ENCODE peak calls at places on chromosomes 13 and 19, in six cellular contexts. P, F, Z, N, H and E are unnamed samples.

GRCh38 chr19:4376991-4377781 is 23.2 kb downstream of the SH3GL1 start:
- DNase-seq in P (no peak), F (no peak), Z (no peak), N (no peak), H (no peak), E (no peak)

GRCh38 chr19:50646074-50646807 is 3.0 kb upstream of the C19orf81 start:
- DNase-seq in P (peak), F (no peak), Z (no peak), N (no peak), H (no peak), E (no peak)

GRCh38 chr13:52701728-52702480 is 37.7 kb downstream of the CNMD start:
- DNase-seq in P (no peak), F (no peak), Z (no peak), N (no peak), H (no peak), E (no peak)

GRCh38 chr13:99383511-99383921 is 76.3 kb upstream of the GPR183 start:
- DNase-seq in P (no peak), F (no peak), Z (peak), N (no peak), H (no peak), E (peak)

GRCh38 chr13:97257800-97258799 is 36.0 kb downstream of the MBNL2 start:
- DNase-seq in P (peak), F (no peak), Z (peak), N (peak), H (peak), E (peak)

GRCh38 chr13:102799544-102800144 is 725 bp downstream of the BIVM start:
- DNase-seq in P (peak), F (no peak), Z (no peak), N (no peak), H (no peak), E (peak)

GRCh38 chr13:44854264-44855060 is 134.8 kb downstream of the NUFIP1 start:
- DNase-seq in P (no peak), F (no peak), Z (peak), N (peak), H (peak), E (no peak)

GRCh38 chr13:88472316-88472715 is 801.1 kb downstream of the SLITRK5 start:
- DNase-seq in P (no peak), F (no peak), Z (no peak), N (no peak), H (no peak), E (no peak)

GRCh38 chr19:4913996-4914735 is 4.9 kb downstream of the UHRF1 start:
- DNase-seq in P (no peak), F (no peak), Z (no peak), N (no peak), H (no peak), E (no peak)

GRCh38 chr13:111474136-111475002 is 153.9 kb downstream of the TEX29 start:
- DNase-seq in P (peak), F (peak), Z (peak), N (no peak), H (no peak), E (peak)

GRCh38 chr13:93698016-93698613 is 471.5 kb downstream of the GPC6 start:
- DNase-seq in P (no peak), F (no peak), Z (no peak), N (no peak), H (no peak), E (no peak)

GRCh38 chr19:53621885-53622710 is 9.7 kb upstream of the DPRX start:
- DNase-seq in P (no peak), F (no peak), Z (no peak), N (no peak), H (no peak), E (no peak)

GRCh38 chr19:3387645-3388589 is 21.5 kb downstream of the NFIC start:
- DNase-seq in P (no peak), F (no peak), Z (peak), N (peak), H (peak), E (peak)

DNA sequence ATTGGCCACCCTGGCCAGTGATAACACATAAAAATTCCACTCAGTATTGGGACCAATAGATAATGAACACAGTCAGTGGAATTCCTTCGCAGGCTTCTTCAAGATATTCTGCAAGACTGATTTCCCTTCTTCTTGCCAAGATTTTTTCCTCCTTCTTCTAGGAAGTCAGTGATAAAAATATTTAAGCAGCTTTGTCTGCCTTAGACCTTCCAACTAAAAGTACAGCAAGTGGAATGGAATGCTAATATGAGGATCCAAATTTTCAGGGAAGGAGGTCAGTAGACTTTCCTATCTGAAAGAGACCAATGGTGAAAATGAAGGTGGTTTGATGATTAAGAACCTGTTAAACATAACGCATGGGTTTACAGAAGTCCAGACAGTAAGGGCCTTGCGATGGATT is 9.6 kb downstream of the STARD13 start:
- DNase-seq in P (no peak), F (no peak), Z (no peak), N (no peak), H (no peak), E (no peak)
- H3K4me3 ChIP-seq in P (no peak), F (no peak), Z (no peak), N (no peak), H (no peak), E (no peak)

GRCh38 chr19:14136509-14137281 is at the start of gene ASF1B:
- DNase-seq in P (peak), F (peak), Z (peak), N (peak), H (peak), E (peak)

GRCh38 chr19:14135985-14136508 is 342 bp downstream of the ASF1B start:
- DNase-seq in P (no peak), F (no peak), Z (no peak), N (no peak), H (no peak), E (no peak)

GRCh38 chr19:14139944-14140343 is 3.6 kb upstream of the ASF1B start:
- DNase-seq in P (no peak), F (no peak), Z (no peak), N (no peak), H (no peak), E (no peak)

GRCh38 chr19:14141041-14141440 is 4.7 kb upstream of the ASF1B start:
- DNase-seq in P (no peak), F (no peak), Z (no peak), N (no peak), H (no peak), E (no peak)

DNA sequence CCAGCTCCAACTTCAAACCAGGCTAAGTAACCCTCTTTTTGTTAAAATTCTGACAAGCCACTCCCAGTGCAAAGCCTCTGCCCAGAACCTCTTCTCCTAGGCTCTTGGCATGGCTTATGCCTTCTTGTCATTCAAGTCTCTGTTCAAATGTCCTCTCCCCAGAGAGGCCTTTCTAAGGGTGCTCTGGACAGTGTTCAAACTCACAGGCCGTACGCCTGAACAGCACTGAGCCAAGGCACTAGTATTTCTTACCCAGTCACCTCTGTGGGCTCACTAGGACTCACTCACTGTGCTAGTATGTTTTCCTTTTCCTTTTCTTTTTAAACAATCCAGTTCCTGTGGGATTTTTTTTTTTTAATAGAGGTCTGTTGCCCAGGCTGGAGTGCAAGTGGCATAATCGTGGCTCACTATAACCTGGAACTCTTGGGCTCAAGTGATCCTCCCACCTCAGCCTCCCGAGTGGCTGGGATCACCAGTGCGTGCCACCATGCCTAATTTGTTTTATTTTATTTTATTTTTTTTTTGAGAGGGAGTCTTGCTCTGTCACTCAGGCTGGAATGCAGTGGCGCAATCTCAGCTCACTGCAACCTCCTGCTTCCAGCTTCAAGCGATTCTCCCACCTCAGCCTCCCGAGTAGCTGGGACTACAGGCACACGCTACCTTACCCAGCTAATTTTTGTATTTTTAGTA is 2.3 kb upstream of the ASF1B start:
- DNase-seq in P (peak), F (no peak), Z (no peak), N (no peak), H (no peak), E (no peak)
- H3K27ac ChIP-seq in P (peak), F (peak), Z (peak), N (peak), H (peak), E (peak)

DNA sequence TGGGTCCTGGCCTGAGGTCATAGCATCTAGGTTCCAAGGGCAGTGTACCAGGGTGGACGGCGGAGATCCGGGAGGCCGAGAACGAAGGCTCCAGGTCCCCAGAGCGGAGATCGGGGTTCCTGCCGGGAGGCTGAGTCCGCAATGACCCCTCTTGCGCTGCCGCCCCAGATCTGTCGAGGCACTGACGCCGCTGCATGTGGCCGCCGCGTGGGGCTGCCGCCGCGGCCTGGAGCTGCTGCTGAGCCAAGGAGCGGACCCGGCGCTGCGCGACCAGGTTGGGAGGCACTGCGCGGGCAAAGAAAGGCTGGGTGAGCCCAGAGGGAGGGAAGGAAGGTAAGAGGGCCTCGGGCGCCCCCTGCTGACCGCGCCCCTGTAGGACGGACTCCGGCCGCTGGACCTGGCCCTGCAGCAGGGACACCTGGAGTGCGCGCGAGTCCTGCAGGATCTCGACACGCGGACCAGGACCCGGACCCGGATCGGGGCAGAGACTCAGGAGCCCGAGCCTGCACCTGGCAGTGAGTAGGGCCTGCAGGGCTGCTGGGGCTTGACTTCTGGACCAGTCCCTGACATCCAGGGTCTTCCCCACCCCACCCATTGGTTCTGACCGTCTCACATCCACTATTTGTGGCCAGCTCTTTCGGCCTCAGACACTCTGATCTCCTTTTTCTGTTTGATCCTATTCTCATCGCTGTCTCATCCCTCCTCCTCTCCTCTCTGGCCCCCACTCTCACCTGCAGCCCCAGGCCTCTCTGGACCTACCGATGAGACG is 971 bp downstream of the ANKLE1 start:
- DNase-seq in P (peak), F (no peak), Z (peak), N (peak), H (peak), E (no peak)
- H3K4me3 ChIP-seq in P (peak), F (peak), Z (no peak), N (peak), H (peak), E (peak)

GRCh38 chr19:44658069-44658727 is 13.1 kb upstream of the CEACAM19 start:
- DNase-seq in P (no peak), F (no peak), Z (no peak), N (no peak), H (no peak), E (no peak)

GRCh38 chr19:44653977-44654784 is 10.5 kb downstream of the PVR start:
- DNase-seq in P (peak), F (no peak), Z (peak), N (peak), H (peak), E (no peak)

GRCh38 chr19:44661205-44661604 is 10.1 kb upstream of the CEACAM19 start:
- DNase-seq in P (no peak), F (no peak), Z (no peak), N (no peak), H (no peak), E (no peak)

GRCh38 chr19:44660081-44660480 is 11.2 kb upstream of the CEACAM19 start:
- DNase-seq in P (no peak), F (no peak), Z (no peak), N (no peak), H (no peak), E (no peak)

GRCh38 chr19:44657211-44657921 is 13.7 kb downstream of the PVR start:
- DNase-seq in P (peak), F (no peak), Z (peak), N (peak), H (peak), E (no peak)
- H3K27ac ChIP-seq in P (no peak), F (no peak), Z (no peak), N (no peak), H (no peak), E (no peak)

DNA sequence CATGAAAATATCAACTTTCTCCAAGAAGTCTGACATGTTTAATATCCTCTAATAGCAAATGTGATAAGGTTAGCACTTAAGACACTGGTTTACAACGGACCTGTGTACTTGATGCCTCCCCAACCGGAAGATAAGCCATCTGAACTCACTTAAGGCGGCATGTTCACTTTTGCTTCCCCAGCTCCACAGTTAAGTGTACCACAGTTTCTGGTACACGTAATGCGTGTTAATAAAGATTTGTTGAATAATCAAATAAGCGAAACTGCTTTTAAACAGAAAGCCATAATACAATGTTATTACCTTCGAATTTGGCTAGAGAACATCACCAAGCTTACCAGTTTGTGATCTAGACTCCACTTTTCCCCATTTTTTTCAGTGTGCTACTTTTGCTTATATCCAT is 1.4 kb upstream of the PAN3 start:
- DNase-seq in P (no peak), F (no peak), Z (no peak), N (no peak), H (no peak), E (no peak)
- H3K4me3 ChIP-seq in P (peak), F (peak), Z (peak), N (peak), H (peak), E (peak)